ENCODE peak calls at places on chromosomes 11 and 22, in four cellular contexts. S is WTC11, U is K562, M is HepG2. Q is an unnamed sample.

GRCh38 chr22:27299181-27300085 is 502.1 kb downstream of the MN1 start:
- DNase-seq in M (no peak), U (peak), S (no peak), Q (no peak)

GRCh38 chr11:75280227-75280671 is 39.7 kb downstream of the TPBGL start:
- DNase-seq in S (peak), M (peak), U (peak), Q (peak)

GRCh38 chr22:42459273-42460040 is 27.3 kb upstream of the NFAM1 start:
- DNase-seq in S (no peak), U (peak), M (no peak), Q (no peak)

GRCh38 chr11:636511-637332 is at the start of gene DRD4:
- DNase-seq in S (peak), M (no peak), U (no peak), Q (no peak)

GRCh38 chr22:46297151-46297819 is 615 bp downstream of the GTSE1 start:
- DNase-seq in U (peak), S (peak), M (peak), Q (no peak)

GRCh38 chr11:35241531-35241930 is 102.6 kb downstream of the CD44 start:
- DNase-seq in S (no peak), M (no peak), U (no peak), Q (no peak)

GRCh38 chr22:47169801-47170140 is 407.3 kb downstream of the TBC1D22A start:
- DNase-seq in U (no peak), S (no peak), M (no peak), Q (no peak)

GRCh38 chr11:3058753-3059664 is 1.8 kb upstream of the CARS1 start:
- DNase-seq in U (peak), S (peak), M (peak), Q (no peak)

GRCh38 chr11:503179-503981 is 3.7 kb downstream of the RNH1 start:
- DNase-seq in S (no peak), U (peak), M (no peak), Q (peak)

GRCh38 chr11:133895551-133895950 is 50.2 kb upstream of the SPATA19 start:
- DNase-seq in U (no peak), S (no peak), M (no peak), Q (no peak)

GRCh38 chr11:124891390-124891861 is 6.2 kb downstream of the ROBO4 start:
- DNase-seq in U (no peak), S (peak), M (no peak), Q (no peak)

GRCh38 chr11:43943357-43943930 is 1.0 kb downstream of the C11orf96 start:
- DNase-seq in S (peak), U (no peak), M (no peak), Q (no peak)

GRCh38 chr11:64339319-64339718 is 685 bp upstream of the CCDC88B start:
- DNase-seq in M (no peak), S (no peak), U (no peak), Q (no peak)

GRCh38 chr11:44120169-44120568 is 24.7 kb downstream of the EXT2 start:
- DNase-seq in S (no peak), U (no peak), M (no peak), Q (no peak)

GRCh38 chr22:42905217-42905616 is 48.1 kb upstream of the ARFGAP3 start:
- DNase-seq in M (no peak), U (no peak), S (no peak), Q (no peak)

GRCh38 chr11:12087075-12087775 is 23.2 kb upstream of the MICAL2 start:
- DNase-seq in M (no peak), S (no peak), U (no peak), Q (no peak)

GRCh38 chr22:17496843-17497242 is 66.5 kb upstream of the SLC25A18 start:
- DNase-seq in U (no peak), M (no peak), S (no peak), Q (no peak)

GRCh38 chr22:17501679-17502285 is 61.5 kb upstream of the SLC25A18 start:
- DNase-seq in S (no peak), M (peak), U (peak), Q (peak)
- TF ChIP-seq TCF7 in S (no peak), M (no peak), U (no peak), Q (no peak)

DNA sequence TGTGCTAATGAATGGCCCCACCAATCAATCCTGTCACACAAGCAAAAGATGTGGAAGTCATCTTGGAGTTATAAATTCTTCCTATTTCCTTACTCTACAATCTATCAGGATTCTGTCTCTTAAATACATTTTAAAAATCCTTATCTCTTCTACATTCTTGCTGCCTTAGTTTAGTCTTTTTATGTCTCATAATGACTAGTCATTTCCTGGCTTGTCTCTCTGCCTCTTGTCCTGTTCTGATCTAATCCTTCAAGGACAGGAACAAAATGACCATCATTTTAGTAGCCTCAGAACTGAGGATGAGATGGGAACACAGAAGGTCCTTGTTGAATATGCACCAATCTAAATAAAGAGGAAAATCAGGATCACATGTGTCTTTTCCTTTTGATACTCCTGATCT is 56.6 kb upstream of the LIN7C start:
- DNase-seq in S (no peak), U (no peak), M (no peak), Q (no peak)
- TF ChIP-seq CREM in S (no peak), U (no peak), M (no peak), Q (no peak)

DNA sequence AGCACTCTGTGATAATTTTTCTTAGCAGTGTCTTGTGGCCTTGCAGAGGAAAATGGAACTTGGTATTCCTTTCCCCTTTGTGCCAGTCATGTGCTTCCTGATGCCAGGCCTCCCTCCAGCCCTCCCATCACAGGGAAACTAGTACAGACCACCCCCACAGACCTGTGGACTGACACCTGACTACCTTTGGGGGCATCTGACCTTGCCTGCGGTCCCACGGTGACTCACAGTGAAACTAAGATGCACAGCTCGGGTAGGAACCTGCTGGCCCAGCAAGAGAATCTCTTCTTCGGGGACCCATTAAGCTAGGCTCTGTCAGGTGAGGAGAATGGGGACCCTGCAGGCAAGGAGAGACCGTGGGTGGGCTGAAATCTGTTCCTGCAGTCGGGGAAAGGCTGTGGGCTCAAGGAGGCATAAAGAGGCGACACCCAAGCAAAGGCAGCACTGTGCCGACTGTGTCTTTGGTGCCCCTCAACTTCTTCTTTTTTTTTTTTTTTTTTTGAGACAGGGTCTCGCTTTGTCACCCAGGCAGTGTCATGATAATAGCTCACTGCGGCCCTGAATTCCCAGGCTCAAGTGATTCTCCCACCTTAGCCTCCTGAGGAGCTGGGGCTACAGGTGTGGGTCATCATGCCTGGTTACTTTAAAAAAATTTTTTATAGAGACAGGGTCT is 20.9 kb upstream of the PEX26 start:
- DNase-seq in S (no peak), M (no peak), U (no peak), Q (peak)
- TF ChIP-seq TCF7 in S (no peak), M (no peak), U (no peak), Q (no peak)

GRCh38 chr11:27497284-27497866 is 9.2 kb downstream of the LIN7C start:
- DNase-seq in M (peak), U (peak), S (no peak), Q (no peak)
- TF ChIP-seq CREM in M (no peak), U (no peak), S (no peak), Q (no peak)

DNA sequence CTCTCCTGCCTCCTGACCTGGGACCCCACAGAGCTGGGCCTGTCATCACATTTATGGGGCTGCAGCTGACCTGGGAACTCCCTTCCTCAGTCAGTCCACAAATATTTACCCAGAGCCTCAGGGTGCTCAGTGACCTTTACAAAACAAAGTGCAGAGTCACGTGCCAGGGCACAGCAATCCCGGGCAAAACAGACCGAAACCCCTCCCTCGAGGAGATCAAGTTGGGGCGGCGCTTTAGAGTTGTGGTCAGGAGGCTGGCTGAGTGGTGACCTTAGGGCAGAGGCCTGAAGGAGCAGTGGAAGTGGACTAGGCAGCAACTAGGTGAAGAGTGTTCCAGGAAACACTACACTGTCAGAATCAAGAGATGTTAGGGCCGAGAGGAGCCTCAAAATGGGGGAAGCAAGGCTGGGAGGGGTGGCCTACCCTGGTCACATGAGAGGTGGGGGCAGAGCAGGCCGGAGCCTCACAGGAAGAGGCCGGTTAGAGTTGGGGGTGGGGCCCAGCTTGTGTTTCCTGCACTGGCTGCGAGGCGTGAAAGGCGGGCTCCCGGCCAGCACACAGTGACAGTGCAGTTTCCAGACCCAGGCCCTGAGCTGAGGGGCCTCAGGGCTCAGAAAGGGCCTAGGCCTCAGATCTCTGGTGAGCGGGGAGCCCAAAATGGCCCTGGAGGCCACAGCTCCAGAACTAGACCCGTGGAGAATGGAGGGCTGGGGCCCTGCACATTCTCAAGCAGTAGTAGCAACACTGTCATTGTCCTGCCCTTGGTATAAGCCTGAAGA is 3.7 kb upstream of the NEAT1 start:
- DNase-seq in U (peak), M (peak), S (peak), Q (peak)
- TF ChIP-seq TCF7 in U (no peak), M (peak), S (no peak), Q (no peak)

Q was measured in GM12878.